ENCODE peak calls at places on chromosome 1, in four cellular contexts. X is GM19239, K is glomerular endothelial cell, Y is GM23248. I is an unnamed sample.

GRCh38 chr1:168261390-168261789 is 19.3 kb upstream of the TBX19 start:
- DNase-seq in K (peak), Y (peak), X (no peak), I (no peak)

GRCh38 chr1:174999926-175000696 is at the start of gene CACYBP:
- DNase-seq in X (peak), K (no peak), Y (peak), I (no peak)

GRCh38 chr1:7400566-7400965 is 370.5 kb upstream of the VAMP3 start:
- DNase-seq in Y (no peak), K (no peak), X (no peak), I (no peak)

GRCh38 chr1:77282866-77283539 is 1.2 kb downstream of the AK5 start:
- DNase-seq in K (no peak), Y (peak), X (no peak), I (no peak)

GRCh38 chr1:12617511-12617900 is 504 bp downstream of the DHRS3 start:
- DNase-seq in X (no peak), K (no peak), Y (no peak), I (no peak)

GRCh38 chr1:111649648-111650047 is 30.1 kb downstream of the RAP1A start:
- DNase-seq in K (no peak), X (no peak), Y (no peak), I (no peak)

GRCh38 chr1:152182431-152182830 is 23.4 kb upstream of the RPTN start:
- DNase-seq in X (no peak), Y (peak), K (no peak), I (no peak)

GRCh38 chr1:167171286-167171929 is 49.3 kb upstream of the POU2F1 start:
- DNase-seq in X (no peak), K (no peak), Y (peak), I (no peak)

GRCh38 chr1:15215116-15215515 is 31.9 kb upstream of the FHAD1 start:
- DNase-seq in K (no peak), Y (no peak), X (no peak), I (no peak)

GRCh38 chr1:192448026-192448578 is 127.5 kb upstream of the RGS1 start:
- DNase-seq in K (no peak), Y (no peak), X (no peak), I (no peak)

GRCh38 chr1:19949016-19949415 is 25.6 kb upstream of the PLA2G2E start:
- DNase-seq in Y (peak), X (no peak), K (peak), I (no peak)

I was measured in HEK293T.